ENCODE peak calls at places on chromosomes 13 and 19, in six cellular contexts. One of them, this sample, is unnamed.

GRCh38 chr19:52735734-52736133 is 890 bp upstream of the ZNF611 start:
- DNase-seq in gastrocnemius medialis: peak
- DNase-seq in GM23338: peak
- DNase-seq in left ventricle myocardium inferior: peak
- DNase-seq in ovary: peak
- DNase-seq in stomach: peak
- DNase-seq in this sample: no peak

GRCh38 chr19:58393725-58394033 is 1.8 kb upstream of the RNF225 start:
- DNase-seq in stomach: no peak
- DNase-seq in left ventricle myocardium inferior: no peak
- DNase-seq in GM23338: no peak
- DNase-seq in gastrocnemius medialis: no peak
- DNase-seq in ovary: no peak
- DNase-seq in this sample: no peak

GRCh38 chr19:29817316-29817715 is 5.5 kb downstream of the CCNE1 start:
- DNase-seq in ovary: no peak
- DNase-seq in gastrocnemius medialis: no peak
- DNase-seq in stomach: no peak
- DNase-seq in GM23338: no peak
- DNase-seq in left ventricle myocardium inferior: no peak
- DNase-seq in this sample: no peak

GRCh38 chr19:23971598-23971997 is 56.9 kb downstream of the ZNF726 start:
- DNase-seq in ovary: no peak
- DNase-seq in GM23338: no peak
- DNase-seq in left ventricle myocardium inferior: no peak
- DNase-seq in stomach: no peak
- DNase-seq in gastrocnemius medialis: no peak
- DNase-seq in this sample: no peak

GRCh38 chr19:4445963-4446668 is 11.5 kb downstream of the UBXN6 start:
- DNase-seq in left ventricle myocardium inferior: no peak
- DNase-seq in gastrocnemius medialis: no peak
- DNase-seq in stomach: no peak
- DNase-seq in GM23338: no peak
- DNase-seq in ovary: peak
- DNase-seq in this sample: no peak

GRCh38 chr19:14603990-14604387 is 21.1 kb downstream of the CLEC17A start:
- DNase-seq in left ventricle myocardium inferior: no peak
- DNase-seq in GM23338: no peak
- DNase-seq in gastrocnemius medialis: no peak
- DNase-seq in stomach: no peak
- DNase-seq in ovary: no peak
- DNase-seq in this sample: no peak

GRCh38 chr19:36604656-36605100 is 435 bp upstream of the ZNF382 start:
- DNase-seq in stomach: peak
- DNase-seq in gastrocnemius medialis: peak
- DNase-seq in GM23338: peak
- DNase-seq in left ventricle myocardium inferior: peak
- DNase-seq in ovary: peak
- DNase-seq in this sample: peak

GRCh38 chr13:25490236-25490635 is 118.5 kb downstream of the ATP8A2 start:
- DNase-seq in ovary: no peak
- DNase-seq in left ventricle myocardium inferior: no peak
- DNase-seq in gastrocnemius medialis: no peak
- DNase-seq in GM23338: no peak
- DNase-seq in stomach: no peak
- DNase-seq in this sample: peak

GRCh38 chr13:113976711-113977684 is 3.1 kb upstream of the C13orf46 start:
- DNase-seq in ovary: no peak
- DNase-seq in stomach: no peak
- DNase-seq in GM23338: no peak
- DNase-seq in left ventricle myocardium inferior: no peak
- DNase-seq in gastrocnemius medialis: no peak
- DNase-seq in this sample: no peak

GRCh38 chr19:33406521-33407139 is 33.1 kb downstream of the CEBPG start:
- DNase-seq in gastrocnemius medialis: peak
- DNase-seq in stomach: peak
- DNase-seq in GM23338: peak
- DNase-seq in left ventricle myocardium inferior: peak
- DNase-seq in ovary: peak
- DNase-seq in this sample: no peak

GRCh38 chr13:52162279-52163101 is 3.1 kb upstream of the NEK3 start:
- DNase-seq in gastrocnemius medialis: no peak
- DNase-seq in left ventricle myocardium inferior: no peak
- DNase-seq in GM23338: no peak
- DNase-seq in stomach: no peak
- DNase-seq in ovary: no peak
- DNase-seq in this sample: no peak

GRCh38 chr13:93736111-93736510 is 509.5 kb downstream of the GPC6 start:
- DNase-seq in gastrocnemius medialis: no peak
- DNase-seq in left ventricle myocardium inferior: no peak
- DNase-seq in ovary: no peak
- DNase-seq in GM23338: no peak
- DNase-seq in stomach: no peak
- DNase-seq in this sample: no peak

GRCh38 chr13:113595131-113595530 is 10.6 kb downstream of the TFDP1 start:
- DNase-seq in left ventricle myocardium inferior: no peak
- DNase-seq in gastrocnemius medialis: no peak
- DNase-seq in stomach: peak
- DNase-seq in GM23338: no peak
- DNase-seq in ovary: no peak
- DNase-seq in this sample: no peak

GRCh38 chr13:46717275-46717674 is 79.7 kb downstream of the ESD start:
- DNase-seq in gastrocnemius medialis: no peak
- DNase-seq in ovary: no peak
- DNase-seq in left ventricle myocardium inferior: no peak
- DNase-seq in stomach: no peak
- DNase-seq in GM23338: no peak
- DNase-seq in this sample: no peak

GRCh38 chr13:77650409-77650808 is 47.1 kb upstream of the SLAIN1 start:
- DNase-seq in ovary: no peak
- DNase-seq in stomach: no peak
- DNase-seq in GM23338: no peak
- DNase-seq in left ventricle myocardium inferior: no peak
- DNase-seq in gastrocnemius medialis: no peak
- DNase-seq in this sample: no peak

GRCh38 chr13:43728411-43728810 is 58.4 kb downstream of the ENOX1 start:
- DNase-seq in ovary: no peak
- DNase-seq in GM23338: no peak
- DNase-seq in gastrocnemius medialis: no peak
- DNase-seq in stomach: no peak
- DNase-seq in left ventricle myocardium inferior: no peak
- DNase-seq in this sample: no peak

GRCh38 chr13:112251930-112252585 is 124.1 kb upstream of the SPACA7 start:
- DNase-seq in ovary: no peak
- DNase-seq in stomach: no peak
- DNase-seq in gastrocnemius medialis: no peak
- DNase-seq in left ventricle myocardium inferior: no peak
- DNase-seq in GM23338: no peak
- DNase-seq in this sample: no peak

GRCh38 chr19:12997967-12998940 is 3.0 kb downstream of the NFIX start:
- DNase-seq in left ventricle myocardium inferior: no peak
- DNase-seq in gastrocnemius medialis: no peak
- DNase-seq in GM23338: no peak
- DNase-seq in stomach: no peak
- DNase-seq in ovary: peak
- DNase-seq in this sample: no peak

GRCh38 chr13:49649244-49649962 is 21.1 kb downstream of the ARL11 start:
- DNase-seq in gastrocnemius medialis: no peak
- DNase-seq in ovary: no peak
- DNase-seq in left ventricle myocardium inferior: no peak
- DNase-seq in stomach: no peak
- DNase-seq in GM23338: peak
- DNase-seq in this sample: no peak

GRCh38 chr19:54893406-54893805 is 12.5 kb upstream of the NCR1 start:
- DNase-seq in gastrocnemius medialis: no peak
- DNase-seq in stomach: no peak
- DNase-seq in GM23338: peak
- DNase-seq in ovary: no peak
- DNase-seq in left ventricle myocardium inferior: no peak
- DNase-seq in this sample: no peak

GRCh38 chr13:44762946-44763345 is 186.8 kb upstream of the TSC22D1 start:
- DNase-seq in stomach: no peak
- DNase-seq in left ventricle myocardium inferior: no peak
- DNase-seq in GM23338: no peak
- DNase-seq in gastrocnemius medialis: no peak
- DNase-seq in ovary: no peak
- DNase-seq in this sample: no peak

GRCh38 chr19:2122251-2122650 is 25.5 kb downstream of the IZUMO4 start:
- DNase-seq in gastrocnemius medialis: no peak
- DNase-seq in left ventricle myocardium inferior: no peak
- DNase-seq in GM23338: no peak
- DNase-seq in ovary: no peak
- DNase-seq in stomach: no peak
- DNase-seq in this sample: no peak

GRCh38 chr19:48481191-48481500 is 12.0 kb downstream of the CYTH2 start:
- DNase-seq in GM23338: no peak
- DNase-seq in left ventricle myocardium inferior: no peak
- DNase-seq in gastrocnemius medialis: no peak
- DNase-seq in ovary: no peak
- DNase-seq in stomach: no peak
- DNase-seq in this sample: no peak

GRCh38 chr13:112572408-112572807 is 15.5 kb downstream of the TUBGCP3 start:
- DNase-seq in GM23338: no peak
- DNase-seq in ovary: no peak
- DNase-seq in stomach: no peak
- DNase-seq in gastrocnemius medialis: no peak
- DNase-seq in left ventricle myocardium inferior: no peak
- DNase-seq in this sample: no peak

GRCh38 chr13:78176880-78177279 is 258.2 kb upstream of the EDNRB start:
- DNase-seq in GM23338: no peak
- DNase-seq in ovary: no peak
- DNase-seq in stomach: no peak
- DNase-seq in gastrocnemius medialis: no peak
- DNase-seq in left ventricle myocardium inferior: no peak
- DNase-seq in this sample: no peak

GRCh38 chr13:74136089-74136658 is 2.0 kb upstream of the KLF12 start:
- DNase-seq in gastrocnemius medialis: no peak
- DNase-seq in stomach: peak
- DNase-seq in ovary: peak
- DNase-seq in left ventricle myocardium inferior: peak
- DNase-seq in GM23338: peak
- DNase-seq in this sample: peak

GRCh38 chr13:66635526-66635925 is 594.6 kb downstream of the PCDH9 start:
- DNase-seq in ovary: no peak
- DNase-seq in GM23338: no peak
- DNase-seq in left ventricle myocardium inferior: no peak
- DNase-seq in stomach: no peak
- DNase-seq in gastrocnemius medialis: no peak
- DNase-seq in this sample: no peak

GRCh38 chr19:35347171-35347929 is at the start of gene FFAR1:
- DNase-seq in left ventricle myocardium inferior: no peak
- DNase-seq in stomach: peak
- DNase-seq in ovary: peak
- DNase-seq in gastrocnemius medialis: no peak
- DNase-seq in GM23338: no peak
- DNase-seq in this sample: no peak

GRCh38 chr19:35347930-35348298 is 212 bp downstream of the FFAR1 start:
- DNase-seq in left ventricle myocardium inferior: no peak
- DNase-seq in ovary: no peak
- DNase-seq in GM23338: no peak
- DNase-seq in gastrocnemius medialis: no peak
- DNase-seq in stomach: no peak
- DNase-seq in this sample: no peak

GRCh38 chr19:35344511-35345031 is 3.1 kb upstream of the FFAR1 start:
- DNase-seq in gastrocnemius medialis: no peak
- DNase-seq in left ventricle myocardium inferior: no peak
- DNase-seq in ovary: peak
- DNase-seq in GM23338: no peak
- DNase-seq in stomach: no peak
- DNase-seq in this sample: no peak

GRCh38 chr19:35346193-35347052 is 1.3 kb upstream of the FFAR1 start:
- DNase-seq in left ventricle myocardium inferior: no peak
- DNase-seq in GM23338: no peak
- DNase-seq in stomach: peak
- DNase-seq in ovary: peak
- DNase-seq in gastrocnemius medialis: no peak
- DNase-seq in this sample: no peak

DNA sequence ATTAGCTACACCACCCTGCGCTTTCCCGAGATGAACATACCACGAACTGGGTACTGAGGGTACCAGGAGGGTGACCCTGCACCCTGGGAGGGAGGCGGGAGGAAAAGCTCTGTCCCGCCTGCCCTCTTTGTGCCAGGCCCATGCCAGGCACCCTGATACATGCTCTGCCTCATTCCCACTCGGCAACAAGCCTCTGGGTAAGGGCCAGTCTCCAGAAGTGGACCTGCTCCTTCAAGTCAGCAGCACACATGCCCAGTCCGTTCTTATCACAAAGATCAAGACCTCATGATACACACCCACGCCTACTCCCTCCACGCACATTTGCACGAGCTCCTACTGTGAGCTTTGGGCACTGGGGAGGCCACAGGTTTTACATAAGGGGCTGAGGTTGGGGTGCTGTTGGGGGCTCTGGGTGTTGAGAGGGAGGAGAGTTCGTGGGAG is 2.0 kb upstream of the FFAR1 start:
- DNase-seq in gastrocnemius medialis: no peak
- DNase-seq in stomach: no peak
- DNase-seq in GM23338: no peak
- DNase-seq in ovary: peak
- DNase-seq in left ventricle myocardium inferior: no peak
- DNase-seq in this sample: no peak
- H3K27ac ChIP-seq in gastrocnemius medialis: no peak
- H3K27ac ChIP-seq in stomach: no peak
- H3K27ac ChIP-seq in GM23338: no peak
- H3K27ac ChIP-seq in ovary: no peak
- H3K27ac ChIP-seq in left ventricle myocardium inferior: no peak
- H3K27ac ChIP-seq in this sample: no peak

DNA sequence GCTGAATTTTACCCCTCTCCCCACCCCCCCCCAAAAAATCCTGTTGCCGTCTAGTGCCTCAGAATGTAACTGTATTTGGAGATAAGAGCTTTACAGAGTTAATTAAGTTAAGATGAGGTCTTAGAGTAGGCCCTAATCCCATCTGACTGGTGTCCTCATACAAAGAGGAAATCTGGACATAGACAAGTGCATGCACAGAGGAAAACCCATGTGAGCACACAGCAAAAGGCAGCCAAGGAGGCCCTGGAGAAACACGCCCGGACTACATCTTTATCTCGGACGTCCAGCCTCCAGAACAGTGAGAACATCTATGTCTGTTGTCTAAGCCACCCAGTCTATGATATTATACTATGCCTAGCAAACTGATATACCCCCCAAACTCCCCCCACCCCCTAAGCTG is 193.8 kb downstream of the KATNAL1 start:
- DNase-seq in ovary: no peak
- DNase-seq in gastrocnemius medialis: no peak
- DNase-seq in left ventricle myocardium inferior: no peak
- DNase-seq in stomach: no peak
- DNase-seq in GM23338: no peak
- DNase-seq in this sample: no peak
- H3K27ac ChIP-seq in ovary: peak
- H3K27ac ChIP-seq in gastrocnemius medialis: peak
- H3K27ac ChIP-seq in left ventricle myocardium inferior: peak
- H3K27ac ChIP-seq in stomach: peak
- H3K27ac ChIP-seq in GM23338: no peak
- H3K27ac ChIP-seq in this sample: peak

GRCh38 chr19:3136684-3137055 is 837 bp downstream of the GNA15 start:
- DNase-seq in gastrocnemius medialis: no peak
- DNase-seq in ovary: no peak
- DNase-seq in stomach: no peak
- DNase-seq in left ventricle myocardium inferior: no peak
- DNase-seq in GM23338: no peak
- DNase-seq in this sample: no peak
- H3K27ac ChIP-seq in gastrocnemius medialis: no peak
- H3K27ac ChIP-seq in ovary: no peak
- H3K27ac ChIP-seq in stomach: peak
- H3K27ac ChIP-seq in left ventricle myocardium inferior: peak
- H3K27ac ChIP-seq in GM23338: no peak
- H3K27ac ChIP-seq in this sample: no peak

GRCh38 chr19:57096640-57097361 is 23.0 kb upstream of the USP29 start:
- DNase-seq in ovary: no peak
- DNase-seq in stomach: no peak
- DNase-seq in gastrocnemius medialis: no peak
- DNase-seq in left ventricle myocardium inferior: no peak
- DNase-seq in GM23338: no peak
- DNase-seq in this sample: no peak
- H3K27ac ChIP-seq in ovary: no peak
- H3K27ac ChIP-seq in stomach: no peak
- H3K27ac ChIP-seq in gastrocnemius medialis: no peak
- H3K27ac ChIP-seq in left ventricle myocardium inferior: peak
- H3K27ac ChIP-seq in GM23338: no peak
- H3K27ac ChIP-seq in this sample: no peak